ENCODE peak calls at places on chromosome 12, in nine cellular contexts. One of them, this sample, is unnamed.

GRCh38 chr12:99567072-99567471 is 80.5 kb upstream of the GARIN6 start:
- DNase-seq in H9: no peak
- DNase-seq in DMS153: no peak
- DNase-seq in RWPE1: no peak
- DNase-seq in NCI-H82: no peak
- DNase-seq in hepatic stellate cell: no peak
- DNase-seq in stimulated activated CD8-positive, alpha-beta memory T cell treated with anti-CD3 and anti-CD28 coated beads, Interleukin-15, amount 100 ng/mL, for 1 hour: no peak
- DNase-seq in WTC11: no peak
- DNase-seq in GM03348: no peak
- DNase-seq in this sample: no peak

GRCh38 chr12:56461235-56462159 is 6.9 kb upstream of the SPRYD4 start:
- DNase-seq in H9: no peak
- DNase-seq in DMS153: no peak
- DNase-seq in RWPE1: peak
- DNase-seq in NCI-H82: no peak
- DNase-seq in hepatic stellate cell: peak
- DNase-seq in stimulated activated CD8-positive, alpha-beta memory T cell treated with anti-CD3 and anti-CD28 coated beads, Interleukin-15, amount 100 ng/mL, for 1 hour: no peak
- DNase-seq in WTC11: no peak
- DNase-seq in GM03348: peak
- DNase-seq in this sample: peak

GRCh38 chr12:64123448-64123847 is 98.6 kb downstream of the KICS2 start:
- DNase-seq in H9: no peak
- DNase-seq in DMS153: no peak
- DNase-seq in RWPE1: no peak
- DNase-seq in NCI-H82: no peak
- DNase-seq in hepatic stellate cell: no peak
- DNase-seq in stimulated activated CD8-positive, alpha-beta memory T cell treated with anti-CD3 and anti-CD28 coated beads, Interleukin-15, amount 100 ng/mL, for 1 hour: no peak
- DNase-seq in WTC11: no peak
- DNase-seq in GM03348: no peak
- DNase-seq in this sample: no peak

GRCh38 chr12:99984271-99985128 is at the start of gene ANKS1B:
- DNase-seq in H9: peak
- DNase-seq in DMS153: no peak
- DNase-seq in RWPE1: peak
- DNase-seq in NCI-H82: peak
- DNase-seq in hepatic stellate cell: peak
- DNase-seq in stimulated activated CD8-positive, alpha-beta memory T cell treated with anti-CD3 and anti-CD28 coated beads, Interleukin-15, amount 100 ng/mL, for 1 hour: no peak
- DNase-seq in WTC11: peak
- DNase-seq in GM03348: peak
- DNase-seq in this sample: peak

GRCh38 chr12:561908-562593 is 101.2 kb downstream of the NINJ2 start:
- DNase-seq in H9: no peak
- DNase-seq in DMS153: no peak
- DNase-seq in RWPE1: no peak
- DNase-seq in NCI-H82: no peak
- DNase-seq in hepatic stellate cell: no peak
- DNase-seq in stimulated activated CD8-positive, alpha-beta memory T cell treated with anti-CD3 and anti-CD28 coated beads, Interleukin-15, amount 100 ng/mL, for 1 hour: no peak
- DNase-seq in WTC11: no peak
- DNase-seq in GM03348: no peak
- DNase-seq in this sample: no peak

GRCh38 chr12:51395283-51396230 is 4.4 kb upstream of the GALNT6 start:
- DNase-seq in H9: peak
- DNase-seq in DMS153: no peak
- DNase-seq in RWPE1: no peak
- DNase-seq in NCI-H82: no peak
- DNase-seq in hepatic stellate cell: no peak
- DNase-seq in stimulated activated CD8-positive, alpha-beta memory T cell treated with anti-CD3 and anti-CD28 coated beads, Interleukin-15, amount 100 ng/mL, for 1 hour: no peak
- DNase-seq in WTC11: no peak
- DNase-seq in GM03348: no peak
- DNase-seq in this sample: no peak

GRCh38 chr12:76790564-76791552 is 26.9 kb downstream of the ZDHHC17 start:
- DNase-seq in H9: no peak
- DNase-seq in DMS153: peak
- DNase-seq in RWPE1: peak
- DNase-seq in NCI-H82: peak
- DNase-seq in hepatic stellate cell: peak
- DNase-seq in stimulated activated CD8-positive, alpha-beta memory T cell treated with anti-CD3 and anti-CD28 coated beads, Interleukin-15, amount 100 ng/mL, for 1 hour: no peak
- DNase-seq in WTC11: no peak
- DNase-seq in GM03348: peak
- DNase-seq in this sample: peak

GRCh38 chr12:109461846-109462766 is 15.0 kb downstream of the KCTD10 start:
- DNase-seq in H9: no peak
- DNase-seq in DMS153: no peak
- DNase-seq in RWPE1: peak
- DNase-seq in NCI-H82: no peak
- DNase-seq in hepatic stellate cell: peak
- DNase-seq in stimulated activated CD8-positive, alpha-beta memory T cell treated with anti-CD3 and anti-CD28 coated beads, Interleukin-15, amount 100 ng/mL, for 1 hour: no peak
- DNase-seq in WTC11: peak
- DNase-seq in GM03348: peak
- DNase-seq in this sample: peak

This sample was measured in adipocyte.